ENCODE peak calls at places on chromosomes 5 and 9, in four cellular contexts. M is stimulated activated CD8-positive, alpha-beta memory T cell treated with anti-CD3 and anti-CD28 coated beads, Interleukin-7, amount 100 ng/mL, for 48 hours; V is mesendoderm; C is iPS DF 6.9. L is an unnamed sample.

GRCh38 chr9:16442622-16443021 is 427.8 kb downstream of the BNC2 start:
- DNase-seq in M (no peak), V (peak; percentile 56), C (no peak), L (no peak)

GRCh38 chr9:113652355-113653152 is 189.0 kb downstream of the RGS3 start:
- DNase-seq in M (no peak), V (no peak), C (no peak), L (no peak)

GRCh38 chr9:35907732-35908483 is 1.4 kb upstream of the SPAAR start:
- DNase-seq in M (no peak), V (peak; percentile 96), C (peak; percentile 61), L (peak; percentile 94)

GRCh38 chr9:20199111-20199510 is 410.3 kb upstream of the SLC24A2 start:
- DNase-seq in M (no peak), V (no peak), C (no peak), L (no peak)

GRCh38 chr5:53037141-53037859 is 48.1 kb downstream of the ITGA2 start:
- DNase-seq in M (no peak), V (no peak), C (no peak), L (no peak)

GRCh38 chr9:35686222-35687203 is 3.2 kb downstream of the TPM2 start:
- DNase-seq in M (no peak), V (no peak), C (no peak), L (no peak)

GRCh38 chr5:35030426-35030825 is 17.3 kb downstream of the AGXT2 start:
- DNase-seq in M (no peak), V (no peak), C (no peak), L (peak; percentile 23)

GRCh38 chr5:43038523-43038989 is 1.6 kb downstream of the ANXA2R start:
- DNase-seq in M (no peak), V (peak; percentile 54), C (no peak), L (peak; percentile 48)

GRCh38 chr9:117763314-117763713 is 59.1 kb downstream of the TLR4 start:
- DNase-seq in M (peak; percentile 2), V (peak; percentile 79), C (no peak), L (no peak)

GRCh38 chr5:171623551-171624097 is 162.0 kb upstream of the SMIM23 start:
- DNase-seq in M (no peak), V (peak; percentile 88), C (peak; percentile 71), L (no peak)

GRCh38 chr5:109922396-109922995 is 232.8 kb downstream of the MAN2A1 start:
- DNase-seq in M (no peak), V (peak; percentile 23), C (no peak), L (no peak)

GRCh38 chr5:139561655-139562451 is 714 bp downstream of the UBE2D2 start:
- DNase-seq in M (peak; percentile 34), V (peak; percentile 65), C (no peak), L (no peak)

GRCh38 chr5:37043693-37044092 is 167.1 kb downstream of the NIPBL start:
- DNase-seq in M (no peak), V (peak; percentile 61), C (peak; percentile 1), L (peak; percentile 42)

GRCh38 chr5:66596791-66597757 is 881 bp downstream of the MAST4 start:
- DNase-seq in M (no peak), V (peak; percentile 34), C (no peak), L (peak; percentile 20)

GRCh38 chr5:1330146-1330846 is 14.6 kb downstream of the CLPTM1L start:
- DNase-seq in M (no peak), V (no peak), C (no peak), L (no peak)

GRCh38 chr5:138488481-138488945 is 23.2 kb downstream of the EGR1 start:
- DNase-seq in M (no peak), V (no peak), C (no peak), L (no peak)

GRCh38 chr9:81874926-81875325 is 53.3 kb upstream of the SPATA31D4 start:
- DNase-seq in M (no peak), V (no peak), C (no peak), L (no peak)

GRCh38 chr5:179265529-179266290 is 79.6 kb downstream of the ADAMTS2 start:
- DNase-seq in M (no peak), V (peak; percentile 56), C (no peak), L (no peak)

GRCh38 chr5:34682926-34683623 is 26.9 kb downstream of the RAI14 start:
- DNase-seq in M (no peak), V (no peak), C (no peak), L (no peak)

GRCh38 chr5:36939969-36940858 is 63.6 kb downstream of the NIPBL start:
- DNase-seq in M (no peak), V (no peak), C (no peak), L (no peak)

GRCh38 chr5:144028058-144028457 is 142.4 kb downstream of the YIPF5 start:
- DNase-seq in M (no peak), V (no peak), C (no peak), L (no peak)

GRCh38 chr5:177099422-177100093 is 12.8 kb downstream of the FGFR4 start:
- DNase-seq in M (no peak), V (no peak), C (no peak), L (no peak)

GRCh38 chr9:97310023-97310422 is 2.6 kb downstream of the CCDC180 start:
- DNase-seq in M (no peak), V (no peak), C (no peak), L (no peak)

GRCh38 chr9:133351908-133352634 is 4.1 kb downstream of the RPL7A start:
- DNase-seq in M (no peak), V (peak; percentile 93), C (no peak), L (peak; percentile 79)

GRCh38 chr5:82793808-82794419 is 283.3 kb downstream of the TMEM167A start:
- DNase-seq in M (peak; percentile 16), V (peak; percentile 76), C (peak; percentile 22), L (peak; percentile 30)

GRCh38 chr9:124730772-124731171 is 40.3 kb downstream of the NR6A1 start:
- DNase-seq in M (no peak), V (no peak), C (no peak), L (no peak)

GRCh38 chr9:123867034-123867433 is 62.9 kb downstream of the DENND1A start:
- DNase-seq in M (no peak), V (no peak), C (no peak), L (peak; percentile 83)

GRCh38 chr9:14350766-14351165 is 36.8 kb upstream of the NFIB start:
- DNase-seq in M (no peak), V (no peak), C (no peak), L (no peak)

GRCh38 chr9:122218070-122218884 is 10.5 kb downstream of the LHX6 start:
- DNase-seq in M (no peak), V (no peak), C (no peak), L (peak; percentile 34)

GRCh38 chr9:34526026-34526425 is 3.2 kb upstream of the ENHO start:
- DNase-seq in M (no peak), V (no peak), C (no peak), L (no peak)

GRCh38 chr5:171848487-171848886 is 62.9 kb downstream of the SMIM23 start:
- DNase-seq in M (no peak), V (no peak), C (no peak), L (no peak)

GRCh38 chr9:90956026-90956810 is 154.6 kb downstream of the SYK start:
- DNase-seq in M (no peak), V (peak; percentile 25), C (no peak), L (no peak)

GRCh38 chr9:124309665-124310064 is 51.9 kb downstream of the NEK6 start:
- DNase-seq in M (no peak), V (peak; percentile 96), C (no peak), L (no peak)

GRCh38 chr5:14628346-14628745 is 36.2 kb upstream of the OTULIN start:
- DNase-seq in M (peak; percentile 23), V (peak; percentile 53), C (peak; percentile 33), L (peak; percentile 59)

GRCh38 chr5:58751222-58751621 is 168.3 kb downstream of the RAB3C start:
- DNase-seq in M (peak; percentile 12), V (peak; percentile 50), C (no peak), L (no peak)

L was measured in Kasumi-1.